ENCODE peak calls at places on chromosome 14, in seven cellular contexts. P is activated T-helper 1 cell treated with anti-CD3 and anti-CD28 coated beads, Interleukin-2, amount 50 U/mL, for 16 hours; J is GM20000; H is neuronal stem cell; B is NCI-H748 treated with DMSO at 0.1 percent for 48 hours; V is GM10248; A is ELR. L is an unnamed sample.
A peak's percentile ranks its signal among the peaks of the same experiment; 100 is the strongest.

GRCh38 chr14:58846682-58847465 is 209.1 kb downstream of the DACT1 start:
- DNase-seq in P (no peak), J (no peak), H (no peak), B (no peak), V (no peak), A (no peak), L (no peak)

GRCh38 chr14:74952697-74953484 is 2.5 kb downstream of the PGF start:
- DNase-seq in P (no peak), J (no peak), H (no peak), B (no peak), V (no peak), A (no peak), L (no peak)

GRCh38 chr14:101603096-101603495 is 41.8 kb downstream of the DIO3 start:
- DNase-seq in P (no peak), J (no peak), H (no peak), B (no peak), V (no peak), A (no peak), L (no peak)

GRCh38 chr14:61470261-61470953 is 149.0 kb downstream of the PRKCH start:
- DNase-seq in P (no peak), J (no peak), H (peak; percentile 23), B (no peak), V (no peak), A (peak; percentile 97), L (peak; percentile 96)

GRCh38 chr14:100790785-100791667 is 34.9 kb upstream of the MEG3 start:
- DNase-seq in P (no peak), J (no peak), H (no peak), B (no peak), V (no peak), A (no peak), L (peak; percentile 3)

GRCh38 chr14:75204106-75204505 is 27.7 kb upstream of the TMED10 start:
- DNase-seq in P (no peak), J (no peak), H (no peak), B (no peak), V (no peak), A (no peak), L (peak; percentile 65)

GRCh38 chr14:68510201-68510600 is 282.7 kb downstream of the ZFP36L1 start:
- DNase-seq in P (no peak), J (no peak), H (no peak), B (no peak), V (no peak), A (no peak), L (peak; percentile 95)

GRCh38 chr14:75297417-75298040 is 18.9 kb downstream of the FOS start:
- DNase-seq in P (no peak), J (no peak), H (no peak), B (no peak), V (no peak), A (no peak), L (no peak)

GRCh38 chr14:70871001-70871400 is 36.3 kb upstream of the PCNX1 start:
- DNase-seq in P (no peak), J (no peak), H (no peak), B (no peak), V (no peak), A (no peak), L (no peak)

GRCh38 chr14:81206115-81206514 is 14.6 kb downstream of the GTF2A1 start:
- DNase-seq in P (no peak), J (no peak), H (no peak), B (no peak), V (no peak), A (peak; percentile 43), L (peak; percentile 19)

GRCh38 chr14:82313889-82314288 is 780.2 kb upstream of the SEL1L start:
- DNase-seq in P (no peak), J (no peak), H (no peak), B (peak; percentile 100), V (no peak), A (no peak), L (no peak)

GRCh38 chr14:24298892-24299254 is 707 bp downstream of the DHRS1 start:
- DNase-seq in P (no peak), J (no peak), H (no peak), B (no peak), V (no peak), A (peak; percentile 95), L (peak; percentile 86)